ENCODE peak calls at places on chromosomes 13 and 19, in five cellular contexts. I is HCT116, L is A549, M is HL-60, V is GM12878. T is an unnamed sample.

GRCh38 chr13:32045537-32045936 is 14.0 kb downstream of the FRY start:
- DNase-seq in I (no peak), L (no peak), M (no peak), V (no peak), T (no peak)

GRCh38 chr13:46721054-46721453 is 75.9 kb downstream of the ESD start:
- DNase-seq in I (peak), L (peak), M (no peak), V (no peak), T (no peak)

GRCh38 chr13:74305876-74306275 is 171.7 kb upstream of the KLF12 start:
- DNase-seq in I (no peak), L (no peak), M (no peak), V (no peak), T (no peak)

GRCh38 chr19:32735936-32736335 is 16.4 kb downstream of the TDRD12 start:
- DNase-seq in I (no peak), L (no peak), M (no peak), V (no peak), T (no peak)

GRCh38 chr19:7506385-7507328 is 9.2 kb upstream of the ZNF358 start:
- DNase-seq in I (peak), L (peak), M (peak), V (no peak), T (peak)

GRCh38 chr19:29844891-29845575 is 33.2 kb downstream of the CCNE1 start:
- DNase-seq in I (peak), L (peak), M (peak), V (peak), T (peak)

GRCh38 chr13:35474551-35474950 is 1.9 kb downstream of the MAB21L1 start:
- DNase-seq in I (no peak), L (no peak), M (no peak), V (no peak), T (no peak)

GRCh38 chr13:53159439-53159838 is 130.8 kb downstream of the OLFM4 start:
- DNase-seq in I (no peak), L (no peak), M (no peak), V (no peak), T (no peak)

GRCh38 chr19:58009666-58010301 is 7.2 kb upstream of the ZNF606 start:
- DNase-seq in I (no peak), L (peak), M (peak), V (no peak), T (no peak)

DNA sequence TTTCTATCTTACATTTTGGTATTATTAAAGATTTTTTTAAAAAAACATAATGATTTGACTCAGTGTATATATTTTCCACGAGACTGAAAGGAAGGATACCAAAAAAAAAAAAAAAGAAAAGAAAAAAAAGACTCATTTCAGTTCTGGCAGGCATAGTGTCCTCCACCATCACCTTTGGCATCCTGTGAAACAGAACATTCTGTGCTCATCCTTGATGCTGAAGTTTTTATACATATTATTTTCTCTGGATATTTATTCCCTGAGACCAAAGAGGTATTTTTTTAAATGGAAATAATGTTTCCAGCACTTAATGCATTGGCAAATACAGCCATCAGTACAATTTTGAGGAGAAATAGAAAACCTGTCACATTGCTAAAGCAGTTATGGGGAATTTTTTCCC is 312.3 kb downstream of the DNAJC15 start:
- DNase-seq in I (no peak), L (no peak), M (no peak), V (no peak), T (no peak)
- H3K4me3 ChIP-seq in I (no peak), L (no peak), M (no peak), V (no peak), T (no peak)

GRCh38 chr19:2081873-2082810 is 14.0 kb downstream of the MOB3A start:
- DNase-seq in I (no peak), L (no peak), M (peak), V (no peak), T (no peak)
- TF ChIP-seq REST in I (no peak), L (no peak), M (no peak), V (no peak), T (no peak)

DNA sequence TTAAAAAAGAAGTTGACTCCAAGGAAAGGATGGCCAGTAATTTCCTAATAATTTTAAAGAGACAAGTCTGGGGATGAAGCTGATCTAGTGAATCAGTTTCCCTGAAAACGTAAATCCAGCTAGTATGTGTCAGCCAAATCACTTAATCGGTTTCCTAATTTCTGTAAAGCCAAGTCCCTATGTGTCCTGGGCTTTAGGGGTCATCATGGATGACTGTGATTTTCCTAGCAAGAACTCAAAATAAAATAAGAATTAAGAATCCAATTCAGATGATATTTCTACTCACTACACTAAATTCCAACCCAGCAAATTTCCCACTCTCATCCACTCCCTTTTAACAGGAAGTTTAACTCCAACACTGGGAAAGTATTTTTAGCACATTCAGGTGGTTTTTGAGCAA is 35.8 kb downstream of the ELF1 start:
- DNase-seq in I (no peak), L (no peak), M (no peak), V (no peak), T (no peak)
- H3K4me3 ChIP-seq in I (no peak), L (no peak), M (peak), V (peak), T (no peak)

GRCh38 chr19:15871570-15871969 is 26.3 kb downstream of the CYP4F2 start:
- DNase-seq in I (peak), L (no peak), M (peak), V (no peak), T (no peak)
- TF ChIP-seq REST in I (no peak), L (no peak), M (no peak), V (no peak), T (no peak)

DNA sequence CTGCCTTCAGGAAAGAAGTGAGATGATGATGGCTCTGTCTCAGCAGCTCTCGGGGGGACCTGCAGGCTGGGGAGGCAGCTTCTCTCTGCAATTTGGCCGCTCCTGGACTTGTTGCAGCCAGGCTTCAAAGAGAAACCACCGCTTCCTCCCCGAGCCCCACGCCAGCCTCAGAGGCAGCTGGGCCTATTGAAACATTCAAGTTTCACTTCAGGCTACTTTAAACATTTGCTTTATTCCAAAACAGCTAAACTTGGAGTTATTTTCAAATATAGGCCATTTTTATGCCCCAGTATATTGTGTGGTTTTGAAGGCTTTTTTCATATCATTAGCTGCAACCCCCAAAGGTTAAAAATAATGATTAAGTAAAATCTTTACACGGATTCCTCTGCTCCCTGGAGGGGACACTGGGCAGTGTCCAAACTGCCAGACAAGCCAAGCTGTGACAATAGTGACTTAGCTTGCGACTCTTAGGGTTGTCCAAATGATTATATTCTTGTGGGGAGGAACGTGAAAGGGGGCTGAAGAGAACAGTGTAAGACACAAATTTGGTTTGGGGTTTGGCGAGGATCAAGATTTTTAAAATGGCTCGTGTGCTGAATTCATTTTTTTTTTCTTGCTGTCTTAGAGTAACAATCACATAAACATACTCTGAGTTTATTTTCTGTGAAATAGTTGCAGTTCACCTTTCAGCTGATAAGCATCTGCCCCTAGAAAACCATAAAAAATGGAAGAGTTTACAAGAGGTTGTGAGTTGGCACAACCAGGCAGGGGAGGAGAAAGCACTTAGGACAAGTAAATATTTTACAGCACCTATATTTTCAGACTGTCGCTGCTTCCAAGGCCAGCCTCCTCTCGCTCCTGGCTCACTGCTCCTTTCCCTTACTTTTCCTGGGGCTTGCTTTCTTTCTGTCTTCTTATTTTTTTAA is 330.6 kb downstream of the DLEU7 start:
- DNase-seq in I (no peak), L (no peak), M (peak), V (no peak), T (no peak)
- H3K4me3 ChIP-seq in I (no peak), L (no peak), M (peak), V (peak), T (peak)

DNA sequence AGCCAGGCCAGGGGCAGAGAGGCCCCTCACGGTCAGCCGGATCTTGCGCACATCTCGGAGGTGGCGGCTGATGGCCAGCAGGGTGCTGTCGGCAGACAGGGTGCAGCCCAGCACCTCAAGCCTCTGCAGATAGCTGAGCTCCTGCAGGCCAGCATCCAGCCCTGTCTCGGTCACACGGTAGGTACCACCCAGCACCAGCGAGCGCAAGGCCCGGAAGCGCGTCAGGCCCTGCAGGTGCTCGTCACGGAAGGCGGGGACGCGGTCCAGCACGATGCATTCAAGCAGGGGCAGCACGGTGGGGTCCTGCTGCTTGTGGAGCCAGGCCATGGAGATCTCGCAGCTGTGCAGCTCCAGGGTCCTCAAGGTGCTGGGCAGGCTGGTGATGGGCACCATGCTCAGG is 7.7 kb downstream of the FBXL12 start:
- DNase-seq in I (no peak), L (no peak), M (no peak), V (no peak), T (no peak)
- TF ChIP-seq REST in I (no peak), L (no peak), M (no peak), V (no peak), T (no peak)

DNA sequence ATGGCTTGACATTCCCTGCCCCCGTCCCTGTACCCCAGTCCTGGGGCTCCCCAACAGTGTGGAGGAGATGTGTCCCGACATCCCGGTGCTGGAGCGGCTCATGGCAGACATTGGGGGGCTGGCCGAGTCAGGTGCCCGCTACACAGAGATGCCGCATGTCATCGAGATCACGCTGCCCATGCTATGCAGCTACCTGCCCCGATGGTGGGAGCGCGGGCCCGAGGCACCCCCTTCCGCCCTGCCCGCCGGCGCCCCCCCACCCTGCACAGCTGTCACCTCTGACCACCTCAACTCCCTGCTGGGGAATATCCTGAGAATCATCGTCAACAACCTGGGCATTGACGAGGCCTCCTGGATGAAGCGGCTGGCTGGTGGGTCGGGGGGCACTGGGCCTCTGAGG is 83.8 kb downstream of the RYR1 start:
- DNase-seq in I (no peak), L (no peak), M (no peak), V (no peak), T (no peak)
- H3K4me3 ChIP-seq in I (no peak), L (no peak), M (no peak), V (no peak), T (no peak)

T was measured in Panc1.